ENCODE peak calls at places on chromosomes 2 and 18, in five cellular contexts. One of them, this sample, is unnamed.

GRCh38 chr2:218605438-218605837 is 2.3 kb upstream of the PLCD4 start:
- DNase-seq in ACHN: no peak
- DNase-seq in IMR-90: peak; percentile 78
- DNase-seq in GM10248: no peak
- DNase-seq in astrocyte of the cerebellum: peak; percentile 45
- DNase-seq in this sample: no peak

GRCh38 chr2:21981127-21981526 is 857.4 kb downstream of the TDRD15 start:
- DNase-seq in ACHN: no peak
- DNase-seq in IMR-90: peak; percentile 26
- DNase-seq in GM10248: no peak
- DNase-seq in astrocyte of the cerebellum: no peak
- DNase-seq in this sample: no peak

GRCh38 chr2:188884051-188884450 is 90.1 kb upstream of the COL3A1 start:
- DNase-seq in ACHN: no peak
- DNase-seq in IMR-90: peak; percentile 88
- DNase-seq in GM10248: no peak
- DNase-seq in astrocyte of the cerebellum: peak; percentile 39
- DNase-seq in this sample: no peak

GRCh38 chr2:107804608-107805498 is 21.8 kb upstream of the RGPD4 start:
- DNase-seq in ACHN: no peak
- DNase-seq in IMR-90: no peak
- DNase-seq in GM10248: no peak
- DNase-seq in astrocyte of the cerebellum: no peak
- DNase-seq in this sample: no peak

GRCh38 chr2:118430510-118431187 is 342.4 kb downstream of the INSIG2 start:
- DNase-seq in ACHN: no peak
- DNase-seq in IMR-90: no peak
- DNase-seq in GM10248: no peak
- DNase-seq in astrocyte of the cerebellum: no peak
- DNase-seq in this sample: no peak

GRCh38 chr2:69743847-69744264 is 1.9 kb downstream of the ANXA4 start:
- DNase-seq in ACHN: no peak
- DNase-seq in IMR-90: no peak
- DNase-seq in GM10248: no peak
- DNase-seq in astrocyte of the cerebellum: no peak
- DNase-seq in this sample: no peak

GRCh38 chr2:84427235-84428138 is 31.6 kb downstream of the SUCLG1 start:
- DNase-seq in ACHN: no peak
- DNase-seq in IMR-90: peak; percentile 31
- DNase-seq in GM10248: no peak
- DNase-seq in astrocyte of the cerebellum: no peak
- DNase-seq in this sample: no peak

GRCh38 chr2:188399159-188399558 is 107.5 kb downstream of the GULP1 start:
- DNase-seq in ACHN: peak; percentile 89
- DNase-seq in IMR-90: peak; percentile 69
- DNase-seq in GM10248: no peak
- DNase-seq in astrocyte of the cerebellum: peak; percentile 59
- DNase-seq in this sample: no peak

GRCh38 chr2:175476950-175477349 is 295.4 kb upstream of the ATP5MC3 start:
- DNase-seq in ACHN: no peak
- DNase-seq in IMR-90: no peak
- DNase-seq in GM10248: no peak
- DNase-seq in astrocyte of the cerebellum: no peak
- DNase-seq in this sample: no peak

GRCh38 chr2:25306767-25307368 is 34.9 kb downstream of the DNMT3A start:
- DNase-seq in ACHN: no peak
- DNase-seq in IMR-90: no peak
- DNase-seq in GM10248: no peak
- DNase-seq in astrocyte of the cerebellum: no peak
- DNase-seq in this sample: no peak

GRCh38 chr2:25281581-25281980 is 60.1 kb downstream of the DNMT3A start:
- DNase-seq in ACHN: no peak
- DNase-seq in IMR-90: no peak
- DNase-seq in GM10248: no peak
- DNase-seq in astrocyte of the cerebellum: peak; percentile 22
- DNase-seq in this sample: no peak

GRCh38 chr2:88016948-88017779 is 817 bp upstream of the RNU2-63P start:
- DNase-seq in ACHN: peak; percentile 72
- DNase-seq in IMR-90: no peak
- DNase-seq in GM10248: peak; percentile 75
- DNase-seq in astrocyte of the cerebellum: no peak
- DNase-seq in this sample: no peak

GRCh38 chr2:198697218-198697617 is 760.5 kb downstream of the SATB2 start:
- DNase-seq in ACHN: no peak
- DNase-seq in IMR-90: no peak
- DNase-seq in GM10248: no peak
- DNase-seq in astrocyte of the cerebellum: no peak
- DNase-seq in this sample: no peak

GRCh38 chr18:6449213-6449612 is 34.5 kb upstream of the L3MBTL4 start:
- DNase-seq in ACHN: no peak
- DNase-seq in IMR-90: no peak
- DNase-seq in GM10248: no peak
- DNase-seq in astrocyte of the cerebellum: no peak
- DNase-seq in this sample: no peak

GRCh38 chr2:19124135-19124534 is 234.3 kb downstream of the OSR1 start:
- DNase-seq in ACHN: no peak
- DNase-seq in IMR-90: peak; percentile 95
- DNase-seq in GM10248: no peak
- DNase-seq in astrocyte of the cerebellum: no peak
- DNase-seq in this sample: no peak

GRCh38 chr2:15158117-15158516 is 403.0 kb downstream of the NBAS start:
- DNase-seq in ACHN: no peak
- DNase-seq in IMR-90: no peak
- DNase-seq in GM10248: no peak
- DNase-seq in astrocyte of the cerebellum: no peak
- DNase-seq in this sample: no peak

GRCh38 chr2:3493610-3493997 is 25.7 kb downstream of the ADI1 start:
- DNase-seq in ACHN: peak; percentile 80
- DNase-seq in IMR-90: peak; percentile 75
- DNase-seq in GM10248: peak; percentile 13
- DNase-seq in astrocyte of the cerebellum: no peak
- DNase-seq in this sample: no peak

GRCh38 chr18:45320724-45321123 is 294.6 kb upstream of the SLC14A2 start:
- DNase-seq in ACHN: no peak
- DNase-seq in IMR-90: no peak
- DNase-seq in GM10248: no peak
- DNase-seq in astrocyte of the cerebellum: no peak
- DNase-seq in this sample: no peak

GRCh38 chr2:58796239-58796638 is 555.1 kb upstream of the FANCL start:
- DNase-seq in ACHN: no peak
- DNase-seq in IMR-90: no peak
- DNase-seq in GM10248: no peak
- DNase-seq in astrocyte of the cerebellum: peak; percentile 1
- DNase-seq in this sample: no peak

GRCh38 chr2:234974501-234975385 is 22.9 kb downstream of the SH3BP4 start:
- DNase-seq in ACHN: no peak
- DNase-seq in IMR-90: peak; percentile 74
- DNase-seq in GM10248: no peak
- DNase-seq in astrocyte of the cerebellum: peak; percentile 84
- DNase-seq in this sample: peak; percentile 13

GRCh38 chr2:167844714-167845530 is 402.5 kb downstream of the STK39 start:
- DNase-seq in ACHN: peak; percentile 29
- DNase-seq in IMR-90: no peak
- DNase-seq in GM10248: no peak
- DNase-seq in astrocyte of the cerebellum: no peak
- DNase-seq in this sample: no peak

GRCh38 chr2:96964221-96964905 is 22.0 kb downstream of the FAM178B start:
- DNase-seq in ACHN: no peak
- DNase-seq in IMR-90: no peak
- DNase-seq in GM10248: no peak
- DNase-seq in astrocyte of the cerebellum: no peak
- DNase-seq in this sample: no peak

GRCh38 chr2:121087117-121087516 is 197.9 kb downstream of the TFCP2L1 start:
- DNase-seq in ACHN: no peak
- DNase-seq in IMR-90: no peak
- DNase-seq in GM10248: no peak
- DNase-seq in astrocyte of the cerebellum: no peak
- DNase-seq in this sample: no peak

GRCh38 chr2:140648390-140648789 is 1482.4 kb downstream of the LRP1B start:
- DNase-seq in ACHN: no peak
- DNase-seq in IMR-90: no peak
- DNase-seq in GM10248: no peak
- DNase-seq in astrocyte of the cerebellum: no peak
- DNase-seq in this sample: no peak

GRCh38 chr2:171478345-171478744 is 43.9 kb upstream of the CYBRD1 start:
- DNase-seq in ACHN: no peak
- DNase-seq in IMR-90: peak; percentile 69
- DNase-seq in GM10248: no peak
- DNase-seq in astrocyte of the cerebellum: no peak
- DNase-seq in this sample: no peak

GRCh38 chr2:12341919-12342318 is 374.8 kb upstream of the TRIB2 start:
- DNase-seq in ACHN: no peak
- DNase-seq in IMR-90: no peak
- DNase-seq in GM10248: no peak
- DNase-seq in astrocyte of the cerebellum: no peak
- DNase-seq in this sample: no peak

GRCh38 chr18:51884039-51884438 is 456.0 kb upstream of the DCC start:
- DNase-seq in ACHN: no peak
- DNase-seq in IMR-90: no peak
- DNase-seq in GM10248: no peak
- DNase-seq in astrocyte of the cerebellum: no peak
- DNase-seq in this sample: no peak

GRCh38 chr18:23307567-23308295 is 145.4 kb upstream of the RIOK3 start:
- DNase-seq in ACHN: no peak
- DNase-seq in IMR-90: peak; percentile 58
- DNase-seq in GM10248: peak; percentile 50
- DNase-seq in astrocyte of the cerebellum: no peak
- DNase-seq in this sample: no peak

This sample was measured in SW 1271.